ENCODE peak calls at places on chromosomes 4 and X, in eight cellular contexts. D is heart left ventricle, H is endothelial cell of umbilical vein, G is ovary, A is gastrocnemius medialis, F is Peyer's patch, J is esophagus squamous epithelium, Z is IMR-90. W is an unnamed sample.
A peak's percentile ranks its signal among the peaks of the same experiment; 100 is the strongest.

GRCh38 chrX:133776072-133776471 is 209.3 kb downstream of the GPC3 start:
- DNase-seq in J (no peak), Z (no peak), D (no peak), A (no peak), F (peak; percentile 64), H (peak; percentile 1), G (no peak), W (no peak)

GRCh38 chr4:2795558-2796260 is 2.8 kb downstream of the SH3BP2 start:
- DNase-seq in G (peak; percentile 21), F (peak; percentile 42), H (no peak), J (no peak), Z (no peak), A (no peak), D (peak; percentile 62), W (peak; percentile 76)

GRCh38 chrX:11678174-11678573 is 12.5 kb upstream of the ARHGAP6 start:
- DNase-seq in Z (no peak), A (no peak), H (no peak), F (no peak), D (no peak), J (no peak), G (no peak), W (no peak)

GRCh38 chr4:54913751-54914526 is 211.5 kb downstream of the KDR start:
- DNase-seq in H (peak; percentile 62), G (no peak), J (no peak), D (no peak), Z (no peak), F (no peak), A (no peak), W (no peak)

GRCh38 chr4:139933541-139933940 is 220.4 kb downstream of the MAML3 start:
- DNase-seq in D (no peak), J (no peak), F (peak; percentile 52), H (no peak), G (no peak), Z (no peak), A (no peak), W (no peak)

GRCh38 chr4:47814896-47815295 is 23.0 kb downstream of the CORIN start:
- DNase-seq in J (no peak), F (no peak), G (no peak), H (no peak), Z (peak; percentile 65), A (no peak), D (no peak), W (no peak)

GRCh38 chrX:149898554-149898953 is 17.6 kb downstream of the MAGEA8 start:
- DNase-seq in D (no peak), J (no peak), A (no peak), Z (no peak), G (no peak), H (no peak), F (no peak), W (no peak)

GRCh38 chr4:178814908-178815307 is 1372.7 kb upstream of the AGA start:
- DNase-seq in D (no peak), H (no peak), F (no peak), G (no peak), Z (no peak), A (no peak), J (no peak), W (no peak)

DNA sequence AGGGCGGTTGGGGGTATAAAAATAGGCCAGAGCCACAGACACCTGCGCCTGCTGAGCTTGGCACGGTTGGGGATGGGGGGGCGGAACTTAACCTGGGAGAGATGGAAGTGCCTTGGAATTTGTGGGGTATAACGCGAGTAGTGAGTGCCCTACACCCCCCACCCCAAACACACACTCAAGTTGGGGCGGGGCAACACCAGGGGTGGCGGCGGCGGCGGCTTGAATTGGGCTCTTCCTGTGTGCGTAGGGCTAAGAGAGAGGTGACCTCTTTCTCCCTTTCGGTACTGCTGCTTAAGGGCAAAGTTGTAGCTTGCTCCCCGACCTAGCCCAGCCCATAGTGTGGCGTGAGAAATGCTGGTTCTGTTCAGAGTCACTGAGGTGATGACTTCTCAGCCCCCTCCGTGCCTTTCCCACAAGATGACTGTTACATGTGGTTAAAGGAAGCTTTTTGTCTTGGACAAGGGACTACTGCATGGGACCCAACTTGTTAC is 839 bp downstream of the STK26 start:
- DNase-seq in Z (no peak), J (no peak), D (peak; percentile 53), G (no peak), F (peak; percentile 54), A (no peak), H (peak; percentile 1), W (no peak)
- TF ChIP-seq POLR2A in Z (no peak), J (no peak), D (no peak), G (no peak), F (no peak), A (no peak), H (no peak), W (no peak)

GRCh38 chrX:153945956-153946909 is 1.8 kb upstream of the RENBP start:
- DNase-seq in J (no peak), G (no peak), A (no peak), D (no peak), F (no peak), H (no peak), Z (no peak), W (no peak)

GRCh38 chrX:153948002-153948466 is 3.6 kb upstream of the RENBP start:
- DNase-seq in Z (no peak), D (no peak), G (no peak), H (no peak), A (no peak), F (no peak), J (no peak), W (no peak)

GRCh38 chrX:153948847-153949819 is 4.7 kb upstream of the RENBP start:
- DNase-seq in A (no peak), Z (no peak), J (no peak), F (no peak), H (peak; percentile 34), D (no peak), G (no peak), W (no peak)

GRCh38 chrX:153944800-153945150 is 332 bp upstream of the RENBP start:
- DNase-seq in D (no peak), F (no peak), J (no peak), H (no peak), A (no peak), G (no peak), Z (no peak), W (no peak)

DNA sequence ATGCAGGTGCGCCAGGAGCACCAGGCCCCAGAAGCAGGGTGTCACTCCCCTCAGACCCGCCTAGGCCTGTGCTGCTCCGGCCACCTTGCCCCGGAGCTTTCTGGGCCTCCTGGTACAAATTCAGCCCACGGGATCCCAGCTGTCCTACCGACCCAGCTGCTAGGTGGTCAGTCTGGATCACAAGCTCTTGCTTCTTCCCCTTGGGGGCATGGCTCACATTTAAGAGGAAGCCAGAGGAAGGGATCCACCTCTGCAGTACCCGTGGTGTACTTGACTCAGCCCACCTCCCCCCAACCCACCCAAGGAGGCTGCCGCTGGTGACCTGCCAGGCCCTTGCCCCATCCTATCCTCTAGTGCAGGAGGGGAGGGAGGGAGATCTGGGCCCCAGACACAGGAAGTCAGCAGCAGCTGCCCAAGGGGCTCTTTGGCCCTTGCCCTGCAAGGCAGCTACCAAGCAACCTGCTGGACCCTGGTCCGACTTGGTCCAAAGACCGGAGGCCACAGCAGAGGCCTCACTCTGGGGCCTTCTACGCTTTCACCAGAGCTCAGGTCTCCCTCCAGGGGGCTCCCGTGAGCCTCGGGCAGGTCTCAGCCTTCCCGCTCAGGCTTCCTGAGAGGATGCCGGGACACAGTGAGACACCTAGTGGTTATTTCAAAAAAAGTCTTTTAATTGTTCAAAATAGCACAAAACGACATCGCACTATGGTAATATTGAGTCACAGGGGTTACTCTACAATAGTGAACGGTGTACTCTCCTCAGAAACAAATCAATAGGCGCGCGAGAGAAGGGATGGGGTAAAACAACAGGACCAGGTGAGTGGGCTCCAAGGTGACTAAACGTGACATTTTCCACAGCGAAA is 2.7 kb upstream of the RENBP start:
- DNase-seq in G (peak; percentile 54), H (peak; percentile 79), J (no peak), Z (peak; percentile 68), A (peak; percentile 30), D (peak; percentile 87), F (peak; percentile 90), W (no peak)
- TF ChIP-seq POLR2A in G (no peak), H (no peak), J (no peak), Z (no peak), A (no peak), D (no peak), F (no peak), W (no peak)

GRCh38 chr4:88522702-88523324 is 763 bp downstream of the PYURF start:
- DNase-seq in F (peak; percentile 62), G (peak; percentile 47), H (peak; percentile 54), J (no peak), Z (peak; percentile 33), A (peak; percentile 5), D (no peak), W (no peak)

GRCh38 chr4:88526221-88526815 is 2.7 kb upstream of the PYURF start:
- DNase-seq in Z (no peak), F (peak; percentile 50), A (no peak), H (peak; percentile 15), G (no peak), J (no peak), D (no peak), W (no peak)

GRCh38 chr4:88527787-88528186 is 4.2 kb upstream of the PYURF start:
- DNase-seq in H (no peak), Z (no peak), D (no peak), F (no peak), A (no peak), G (no peak), J (no peak), W (no peak)

GRCh38 chr4:88518911-88519310 is 4.7 kb downstream of the PYURF start:
- DNase-seq in G (no peak), H (no peak), D (no peak), A (no peak), J (no peak), Z (no peak), F (no peak), W (no peak)

DNA sequence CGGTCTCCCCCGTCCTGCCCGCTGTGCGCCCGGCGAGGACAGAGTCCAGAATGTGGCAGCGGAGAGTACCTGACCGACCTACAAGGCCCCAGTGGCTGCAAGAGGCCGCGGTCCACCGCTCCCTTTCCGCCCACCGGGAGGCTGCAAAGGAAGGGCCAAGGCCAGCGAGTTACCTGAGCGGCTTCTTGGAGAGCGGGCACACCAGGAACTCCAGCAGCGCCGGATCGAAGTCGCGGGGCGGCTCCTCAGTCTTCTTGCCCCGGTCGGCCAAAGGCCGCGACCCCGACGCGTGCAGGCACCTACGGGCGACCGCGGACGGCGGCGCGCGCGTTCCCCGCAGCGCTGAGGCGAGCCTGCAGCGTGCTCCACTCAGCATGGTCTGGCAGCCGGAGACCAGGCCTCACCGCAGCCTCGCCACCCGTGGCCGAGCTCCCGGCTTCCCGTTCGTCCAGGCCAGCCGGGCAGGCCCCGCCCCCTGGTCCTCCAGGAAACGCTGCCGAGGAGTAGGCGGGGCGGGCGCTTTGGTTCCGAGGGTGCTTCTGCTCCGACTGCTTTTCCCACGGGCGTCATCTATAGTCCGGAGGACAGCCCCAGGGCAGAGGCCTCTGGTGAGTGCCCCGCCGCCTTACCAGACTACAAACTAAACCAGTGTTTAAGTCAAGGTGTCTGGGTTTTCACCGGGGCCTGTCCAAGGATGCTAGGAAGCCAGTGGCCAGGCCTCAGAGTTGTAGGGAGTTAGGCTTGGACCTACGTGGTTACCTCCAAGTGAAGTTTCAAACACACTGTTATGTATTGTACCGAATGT is at the start of gene PYURF:
- DNase-seq in J (peak; percentile 39), A (peak; percentile 91), G (peak; percentile 96), H (peak; percentile 95), Z (peak; percentile 91), F (peak; percentile 97), D (peak; percentile 97), W (peak; percentile 98)
- TF ChIP-seq POLR2A in J (peak; percentile 77), A (peak; percentile 87), G (peak; percentile 87), H (peak; percentile 95), Z (peak; percentile 76), F (peak; percentile 78), D (peak; percentile 87), W (peak; percentile 35)

DNA sequence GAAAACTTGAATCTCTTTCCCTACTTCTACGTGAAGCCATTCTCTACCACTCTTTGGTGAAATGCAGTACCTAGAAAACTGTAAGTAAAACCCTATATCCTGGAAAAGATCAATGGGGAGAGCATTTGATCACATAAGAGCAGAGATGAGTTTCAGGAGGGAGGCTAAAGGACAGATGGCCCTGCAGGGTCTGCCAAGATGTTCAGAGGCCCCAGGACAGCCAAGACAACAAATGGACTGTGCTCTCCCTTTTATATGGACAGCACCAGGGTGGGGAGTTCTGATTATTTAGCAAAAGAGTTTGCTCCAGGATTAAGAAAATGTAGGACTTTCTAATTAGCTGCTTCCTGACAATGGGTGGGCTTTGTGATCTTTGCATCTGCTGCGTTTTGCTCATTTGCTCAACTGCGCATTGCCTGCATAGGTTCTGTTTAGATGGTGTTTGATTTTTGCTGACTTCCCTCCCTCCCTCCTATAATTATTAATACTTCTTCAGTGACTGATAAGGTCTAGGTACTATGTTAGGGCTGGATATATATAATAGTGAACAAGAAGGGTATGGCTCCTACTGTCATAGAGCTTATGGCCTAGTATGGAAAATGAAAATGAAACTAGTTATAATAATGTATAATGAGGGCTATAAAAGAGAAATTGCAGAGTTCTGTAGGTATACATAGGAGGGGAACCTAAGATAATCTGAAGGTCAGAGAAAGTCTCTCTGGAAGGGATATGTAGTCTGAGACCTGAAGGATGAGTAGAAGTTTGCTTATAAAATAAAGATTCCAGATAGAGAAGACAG is 101.9 kb downstream of the DCK start:
- DNase-seq in H (no peak), F (no peak), G (no peak), J (no peak), Z (no peak), A (no peak), D (no peak), W (no peak)
- TF ChIP-seq POLR2A in H (no peak), F (no peak), G (no peak), J (no peak), Z (no peak), A (no peak), D (no peak), W (no peak)